ENCODE peak calls at places on chromosome 6, in eight cellular contexts. Q, K, L, M, R, I, C and H are unnamed samples.

GRCh38 chr6:157541618-157542404 is 160.8 kb downstream of the ZDHHC14 start:
- DNase-seq in Q (no peak), K (no peak), L (no peak), M (no peak), R (no peak), I (no peak), C (no peak), H (no peak)

GRCh38 chr6:136069119-136069518 is 181.0 kb downstream of the MTFR2 start:
- DNase-seq in Q (no peak), K (peak), L (no peak), M (peak), R (no peak), I (peak), C (no peak), H (peak)

GRCh38 chr6:82248233-82248735 is 740 bp upstream of the IBTK start:
- DNase-seq in Q (peak), K (peak), L (peak), M (peak), R (no peak), I (no peak), C (no peak), H (no peak)

GRCh38 chr6:27795697-27796494 is 116.3 kb downstream of the OR2B2 start:
- DNase-seq in Q (peak), K (peak), L (peak), M (peak), R (peak), I (peak), C (peak), H (peak)

GRCh38 chr6:45710304-45710821 is 305.3 kb downstream of the CLIC5 start:
- DNase-seq in Q (peak), K (peak), L (no peak), M (peak), R (no peak), I (peak), C (no peak), H (no peak)

GRCh38 chr6:98576811-98577210 is 257.6 kb upstream of the POU3F2 start:
- DNase-seq in Q (no peak), K (no peak), L (peak), M (peak), R (no peak), I (no peak), C (no peak), H (no peak)

GRCh38 chr6:36716476-36717093 is 19.0 kb downstream of the RAB44 start:
- DNase-seq in Q (no peak), K (no peak), L (no peak), M (no peak), R (no peak), I (no peak), C (no peak), H (no peak)

GRCh38 chr6:148251286-148251685 is 91.4 kb upstream of the SASH1 start:
- DNase-seq in Q (no peak), K (peak), L (peak), M (peak), R (no peak), I (peak), C (no peak), H (no peak)

GRCh38 chr6:6648659-6649343 is 60.3 kb downstream of the LY86 start:
- DNase-seq in Q (no peak), K (no peak), L (no peak), M (no peak), R (no peak), I (no peak), C (no peak), H (no peak)

GRCh38 chr6:28212510-28213212 is 12.4 kb upstream of the ZSCAN9 start:
- DNase-seq in Q (peak), K (peak), L (peak), M (peak), R (peak), I (peak), C (peak), H (peak)

GRCh38 chr6:157682856-157683481 is 140.1 kb upstream of the SNX9 start:
- DNase-seq in Q (peak), K (no peak), L (no peak), M (peak), R (no peak), I (peak), C (no peak), H (no peak)

GRCh38 chr6:31007694-31008093 is 2.6 kb upstream of the MUC22 start:
- DNase-seq in Q (peak), K (peak), L (peak), M (peak), R (no peak), I (peak), C (no peak), H (no peak)

GRCh38 chr6:89351632-89352328 is 742 bp downstream of the UBE2J1 start:
- DNase-seq in Q (no peak), K (peak), L (no peak), M (peak), R (peak), I (no peak), C (no peak), H (no peak)

GRCh38 chr6:109482913-109483743 is at the start of gene ZBTB24:
- DNase-seq in Q (peak), K (peak), L (peak), M (peak), R (peak), I (peak), C (peak), H (peak)

GRCh38 chr6:100453701-100454521 is 10.8 kb downstream of the SIM1 start:
- DNase-seq in Q (no peak), K (no peak), L (no peak), M (peak), R (no peak), I (no peak), C (no peak), H (no peak)

GRCh38 chr6:16918586-16918985 is 157.3 kb upstream of the ATXN1 start:
- DNase-seq in Q (no peak), K (no peak), L (no peak), M (no peak), R (no peak), I (peak), C (no peak), H (no peak)

GRCh38 chr6:72580281-72580940 is 41.5 kb upstream of the KCNQ5 start:
- DNase-seq in Q (no peak), K (peak), L (peak), M (peak), R (peak), I (peak), C (peak), H (peak)

GRCh38 chr6:82616386-82617028 is 252.9 kb downstream of the TPBG start:
- DNase-seq in Q (no peak), K (no peak), L (no peak), M (no peak), R (no peak), I (peak), C (no peak), H (no peak)

GRCh38 chr6:14984454-14984853 is 261.4 kb upstream of the JARID2 start:
- DNase-seq in Q (no peak), K (peak), L (no peak), M (peak), R (no peak), I (peak), C (no peak), H (no peak)

GRCh38 chr6:84525907-84526306 is 238.5 kb downstream of the TBX18 start:
- DNase-seq in Q (no peak), K (no peak), L (no peak), M (no peak), R (no peak), I (no peak), C (no peak), H (no peak)

GRCh38 chr6:16322666-16323312 is 84.4 kb downstream of the GMPR start:
- DNase-seq in Q (no peak), K (peak), L (peak), M (peak), R (no peak), I (peak), C (peak), H (peak)

GRCh38 chr6:78810146-78810545 is 57.2 kb upstream of the IRAK1BP1 start:
- DNase-seq in Q (no peak), K (peak), L (peak), M (peak), R (peak), I (peak), C (peak), H (peak)

GRCh38 chr6:16622193-16622592 is 139.1 kb downstream of the ATXN1 start:
- DNase-seq in Q (no peak), K (no peak), L (no peak), M (no peak), R (no peak), I (no peak), C (no peak), H (no peak)

GRCh38 chr6:51473996-51474975 is 613.1 kb downstream of the PKHD1 start:
- DNase-seq in Q (no peak), K (no peak), L (no peak), M (no peak), R (no peak), I (no peak), C (no peak), H (peak)

GRCh38 chr6:44730771-44731391 is 343.4 kb downstream of the CDC5L start:
- DNase-seq in Q (no peak), K (peak), L (peak), M (peak), R (no peak), I (peak), C (no peak), H (no peak)

GRCh38 chr6:128443553-128443952 is 76.8 kb downstream of the PTPRK start:
- DNase-seq in Q (no peak), K (peak), L (no peak), M (no peak), R (no peak), I (peak), C (no peak), H (no peak)